ENCODE peak calls at places on chromosomes 2 and 18, in ten cellular contexts. U is transverse colon; X is cardiac fibroblast; C is posterior cingulate gyrus; S is effector CD8-positive, alpha-beta T cell; F is K562; E is B cell; V is activated T-cell treated with anti-CD3 and anti-CD28 coated beads for 1 hour; Z is AG09309; H is GM04503. J is an unnamed sample.
A peak's percentile ranks its signal among the peaks of the same experiment; 100 is the strongest.

GRCh38 chr2:63537306-63537705 is 51.0 kb downstream of the WDPCP start:
- DNase-seq in U (no peak), X (no peak), C (no peak), S (no peak), F (no peak), E (no peak), V (no peak), Z (no peak), H (no peak), J (no peak)

GRCh38 chr2:65024149-65024829 is 31.9 kb upstream of the CEP68 start:
- DNase-seq in U (no peak), X (peak; percentile 56), C (no peak), S (no peak), F (no peak), E (no peak), V (no peak), Z (peak; percentile 68), H (peak; percentile 83), J (no peak)

GRCh38 chr2:187435756-187436155 is 12.3 kb downstream of the CALCRL start:
- DNase-seq in U (no peak), X (peak; percentile 51), C (no peak), S (no peak), F (no peak), E (no peak), V (no peak), Z (no peak), H (no peak), J (no peak)

GRCh38 chr2:236877972-236878371 is 207.7 kb upstream of the COPS8 start:
- DNase-seq in U (no peak), X (no peak), C (no peak), S (no peak), F (no peak), E (no peak), V (no peak), Z (no peak), H (no peak), J (no peak)

GRCh38 chr2:54558976-54559410 is 102.9 kb downstream of the SPTBN1 start:
- DNase-seq in U (no peak), X (no peak), C (no peak), S (no peak), F (no peak), E (no peak), V (no peak), Z (no peak), H (no peak), J (no peak)

GRCh38 chr2:68689553-68690537 is 44.8 kb upstream of the ARHGAP25 start:
- DNase-seq in U (no peak), X (no peak), C (no peak), S (no peak), F (no peak), E (peak; percentile 63), V (no peak), Z (no peak), H (no peak), J (no peak)

GRCh38 chr2:6866239-6866745 is 585 bp upstream of the CMPK2 start:
- DNase-seq in U (peak; percentile 42), X (peak; percentile 42), C (peak; percentile 18), S (no peak), F (peak; percentile 29), E (peak; percentile 41), V (peak; percentile 28), Z (no peak), H (no peak), J (peak; percentile 27)

GRCh38 chr2:128607981-128608506 is 289.4 kb upstream of the HS6ST1 start:
- DNase-seq in U (no peak), X (no peak), C (peak; percentile 17), S (no peak), F (no peak), E (no peak), V (no peak), Z (no peak), H (no peak), J (no peak)

GRCh38 chr18:21341141-21341540 is 99.1 kb downstream of the GREB1L start:
- DNase-seq in U (no peak), X (no peak), C (no peak), S (no peak), F (no peak), E (no peak), V (no peak), Z (no peak), H (no peak), J (no peak)

GRCh38 chr2:20221169-20221938 is 3.6 kb downstream of the SDC1 start:
- DNase-seq in U (no peak), X (peak; percentile 46), C (no peak), S (no peak), F (no peak), E (no peak), V (no peak), Z (peak; percentile 64), H (peak; percentile 63), J (no peak)

GRCh38 chr2:191018663-191019119 is 4.7 kb upstream of the STAT1 start:
- DNase-seq in U (no peak), X (no peak), C (no peak), S (no peak), F (no peak), E (no peak), V (no peak), Z (no peak), H (no peak), J (no peak)

GRCh38 chr2:10535703-10536102 is 87.6 kb upstream of the ODC1 start:
- DNase-seq in U (no peak), X (no peak), C (no peak), S (no peak), F (no peak), E (no peak), V (no peak), Z (no peak), H (no peak), J (no peak)

GRCh38 chr2:37600735-37601134 is 70.7 kb downstream of the CDC42EP3 start:
- DNase-seq in U (no peak), X (no peak), C (no peak), S (no peak), F (no peak), E (no peak), V (no peak), Z (no peak), H (no peak), J (no peak)

GRCh38 chr2:128736689-128737545 is 418.2 kb upstream of the HS6ST1 start:
- DNase-seq in U (peak; percentile 69), X (peak; percentile 86), C (peak; percentile 75), S (peak; percentile 9), F (peak; percentile 86), E (peak; percentile 88), V (peak; percentile 30), Z (no peak), H (no peak), J (no peak)

GRCh38 chr18:8898990-8899389 is 193.6 kb downstream of the MTCL1 start:
- DNase-seq in U (no peak), X (peak; percentile 5), C (no peak), S (no peak), F (no peak), E (no peak), V (no peak), Z (no peak), H (no peak), J (no peak)

GRCh38 chr2:231780123-231780908 is 766 bp downstream of the PDE6D start:
- DNase-seq in U (peak; percentile 20), X (peak; percentile 14), C (no peak), S (no peak), F (no peak), E (no peak), V (no peak), Z (no peak), H (no peak), J (no peak)

GRCh38 chr2:40384714-40385113 is 67.2 kb downstream of the SLC8A1 start:
- DNase-seq in U (no peak), X (peak; percentile 79), C (no peak), S (no peak), F (no peak), E (no peak), V (no peak), Z (peak; percentile 90), H (no peak), J (no peak)

GRCh38 chr2:181891258-181891965 is at the start of gene ITPRID2:
- DNase-seq in U (peak; percentile 91), X (peak; percentile 95), C (peak; percentile 61), S (peak; percentile 33), F (peak; percentile 95), E (peak; percentile 97), V (peak; percentile 42), Z (peak; percentile 48), H (peak; percentile 36), J (peak; percentile 52)

GRCh38 chr2:80852808-80853139 is 548.2 kb upstream of the LRRTM1 start:
- DNase-seq in U (no peak), X (no peak), C (no peak), S (no peak), F (no peak), E (no peak), V (no peak), Z (no peak), H (no peak), J (no peak)

GRCh38 chr2:87996570-87996969 is 19.8 kb downstream of the RNU2-63P start:
- DNase-seq in U (no peak), X (no peak), C (no peak), S (no peak), F (no peak), E (no peak), V (no peak), Z (no peak), H (no peak), J (no peak)

GRCh38 chr2:133434962-133435668 is 133.1 kb downstream of the NCKAP5 start:
- DNase-seq in U (no peak), X (peak; percentile 49), C (no peak), S (no peak), F (no peak), E (no peak), V (no peak), Z (peak; percentile 89), H (no peak), J (no peak)

GRCh38 chr2:226699321-226699720 is 100.3 kb downstream of the IRS1 start:
- DNase-seq in U (peak; percentile 38), X (peak; percentile 57), C (no peak), S (no peak), F (no peak), E (no peak), V (no peak), Z (no peak), H (no peak), J (no peak)

J was measured in activated effector memory CD4-positive, alpha-beta T cell treated with Interleukin-2 at 50 U/mL for 16 hours.